ENCODE peak calls at places on chromosomes 2 and 18, in seven cellular contexts. F is right cardiac atrium, P is body of pancreas, L is neural progenitor cell, E is GM23248, N is AG10803, T is astrocyte of the spinal cord. D is an unnamed sample.

GRCh38 chr18:6044773-6045172 is 149.5 kb upstream of the TMEM200C start:
- DNase-seq in F (no peak), P (no peak), L (no peak), E (no peak), N (no peak), T (no peak), D (no peak)

GRCh38 chr18:2027026-2027425 is 544.3 kb downstream of the METTL4 start:
- DNase-seq in F (no peak), P (no peak), L (no peak), E (no peak), N (no peak), T (no peak), D (no peak)

GRCh38 chr18:6884944-6885343 is 155.4 kb downstream of the ARHGAP28 start:
- DNase-seq in F (no peak), P (no peak), L (no peak), E (peak; percentile 2), N (no peak), T (peak; percentile 52), D (peak; percentile 25)

GRCh38 chr18:79784965-79785770 is 12.6 kb upstream of the KCNG2 start:
- DNase-seq in F (no peak), P (no peak), L (no peak), E (peak; percentile 47), N (peak; percentile 52), T (no peak), D (peak; percentile 75)

GRCh38 chr2:239283288-239283945 is 117.4 kb downstream of the HDAC4 start:
- DNase-seq in F (no peak), P (no peak), L (no peak), E (no peak), N (no peak), T (no peak), D (no peak)

GRCh38 chr2:210428415-210429179 is 48.0 kb downstream of the LANCL1 start:
- DNase-seq in F (no peak), P (no peak), L (no peak), E (peak; percentile 2), N (peak; percentile 1), T (no peak), D (peak; percentile 48)

GRCh38 chr2:238890131-238890530 is 42.2 kb downstream of the TWIST2 start:
- DNase-seq in F (no peak), P (no peak), L (no peak), E (peak; percentile 42), N (no peak), T (no peak), D (no peak)

GRCh38 chr18:28177828-28178635 is 1.1 kb upstream of the CDH2 start:
- DNase-seq in F (peak; percentile 87), P (peak; percentile 19), L (peak; percentile 93), E (peak; percentile 83), N (peak; percentile 61), T (peak; percentile 70), D (peak; percentile 54)

GRCh38 chr18:48676756-48677368 is 138.0 kb downstream of the CTIF start:
- DNase-seq in F (peak; percentile 93), P (peak; percentile 61), L (peak; percentile 92), E (peak; percentile 67), N (peak; percentile 38), T (peak; percentile 57), D (peak; percentile 59)

GRCh38 chr2:151862688-151863087 is 34.5 kb upstream of the ARL5A start:
- DNase-seq in F (no peak), P (no peak), L (no peak), E (no peak), N (no peak), T (no peak), D (no peak)

GRCh38 chr2:232229296-232229916 is 149.1 kb upstream of the ALPP start:
- DNase-seq in F (peak; percentile 75), P (no peak), L (no peak), E (peak; percentile 23), N (peak; percentile 36), T (no peak), D (peak; percentile 46)

GRCh38 chr2:235263205-235264120 is 230.4 kb upstream of the AGAP1 start:
- DNase-seq in F (peak; percentile 94), P (peak; percentile 36), L (peak; percentile 34), E (peak; percentile 99), N (peak; percentile 86), T (peak; percentile 92), D (peak; percentile 93)

GRCh38 chr2:46346719-46347118 is 49.5 kb downstream of the EPAS1 start:
- DNase-seq in F (peak; percentile 40), P (no peak), L (no peak), E (no peak), N (no peak), T (no peak), D (no peak)
- H3K4me3 ChIP-seq in F (no peak overlapping the region), P (no peak overlapping the region), L (no peak overlapping the region), E (no peak overlapping the region), N (no peak overlapping the region), T (no peak overlapping the region), D (no peak overlapping the region)

DNA sequence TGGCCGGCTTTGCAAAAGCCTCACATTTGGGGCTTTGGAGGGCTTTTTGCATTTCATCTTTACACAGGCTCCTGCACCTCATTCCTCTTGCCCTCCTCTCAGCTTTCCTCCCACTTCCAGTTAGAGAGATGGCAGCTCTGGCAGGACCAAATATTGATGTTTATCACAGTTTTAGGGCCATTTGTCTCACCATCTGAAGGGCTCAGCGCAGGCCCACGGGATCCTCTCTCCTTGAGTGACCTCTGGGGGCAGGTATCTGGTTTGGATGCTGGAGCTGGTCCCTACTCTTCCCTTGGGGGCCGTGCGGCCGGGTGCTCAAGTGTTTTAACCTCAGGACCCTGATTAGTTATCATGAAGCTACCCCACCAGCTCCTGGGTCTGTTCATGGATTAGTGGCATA is 19.9 kb downstream of the ATOH8 start:
- DNase-seq in F (peak; percentile 20), P (no peak), L (no peak), E (no peak), N (no peak), T (no peak), D (no peak)
- H3K4me3 ChIP-seq in F (no peak overlapping the region), P (no peak overlapping the region), L (no peak overlapping the region), E (no peak overlapping the region), N (no peak overlapping the region), T (no peak overlapping the region), D (no peak overlapping the region)

GRCh38 chr2:184564092-184564491 is 34.2 kb upstream of the ZNF804A start:
- DNase-seq in F (no peak), P (no peak), L (no peak), E (no peak), N (no peak), T (no peak), D (no peak)

GRCh38 chr2:184562532-184562931 is 35.8 kb upstream of the ZNF804A start:
- DNase-seq in F (no peak), P (no peak), L (no peak), E (peak; percentile 52), N (no peak), T (no peak), D (peak; percentile 49)

GRCh38 chr2:184556639-184557038 is 41.7 kb upstream of the ZNF804A start:
- DNase-seq in F (no peak), P (no peak), L (no peak), E (no peak), N (no peak), T (no peak), D (no peak)

GRCh38 chr2:184558713-184559464 is 39.4 kb upstream of the ZNF804A start:
- DNase-seq in F (no peak), P (no peak), L (no peak), E (peak; percentile 55), N (no peak), T (peak; percentile 32), D (no peak)

GRCh38 chr2:184560603-184561002 is 37.7 kb upstream of the ZNF804A start:
- DNase-seq in F (no peak), P (no peak), L (no peak), E (no peak), N (no peak), T (no peak), D (no peak)
- H3K4me3 ChIP-seq in F (no peak overlapping the region), P (no peak overlapping the region), L (no peak overlapping the region), E (no peak overlapping the region), N (no peak overlapping the region), T (no peak overlapping the region), D (no peak overlapping the region)

GRCh38 chr2:126660068-126660467 is 4.1 kb downstream of the GYPC start:
- DNase-seq in F (no peak), P (no peak), L (no peak), E (no peak), N (no peak), T (no peak), D (no peak)

GRCh38 chr2:126657636-126658315 is 1.8 kb downstream of the GYPC start:
- DNase-seq in F (peak; percentile 90), P (peak; percentile 52), L (peak; percentile 73), E (peak; percentile 99), N (peak; percentile 100), T (peak; percentile 99), D (peak; percentile 100)

GRCh38 chr2:126657146-126657635 is 1.2 kb downstream of the GYPC start:
- DNase-seq in F (peak; percentile 78), P (no peak), L (peak; percentile 38), E (peak; percentile 97), N (peak; percentile 92), T (peak; percentile 95), D (peak; percentile 99)

GRCh38 chr2:126658910-126659613 is 3.1 kb downstream of the GYPC start:
- DNase-seq in F (peak; percentile 90), P (peak; percentile 23), L (no peak), E (peak; percentile 74), N (peak; percentile 87), T (peak; percentile 37), D (peak; percentile 88)

GRCh38 chr2:126658316-126658909 is 2.5 kb downstream of the GYPC start:
- DNase-seq in F (no peak), P (no peak), L (no peak), E (no peak), N (no peak), T (no peak), D (no peak)
- H3K4me3 ChIP-seq in F (no peak overlapping the region), P (no peak overlapping the region), L (no peak overlapping the region), E (peak overlapping the region; percentile 35), N (peak overlapping the region; percentile 7), T (no peak overlapping the region), D (peak overlapping the region; percentile 0)

GRCh38 chr2:157430266-157430665 is 13.6 kb downstream of the CYTIP start:
- DNase-seq in F (no peak), P (no peak), L (no peak), E (no peak), N (no peak), T (no peak), D (no peak)
- H3K4me3 ChIP-seq in F (no peak overlapping the region), P (no peak overlapping the region), L (no peak overlapping the region), E (no peak overlapping the region), N (no peak overlapping the region), T (no peak overlapping the region), D (no peak overlapping the region)

GRCh38 chr2:110867078-110867477 is 134.7 kb downstream of the ACOXL start:
- DNase-seq in F (no peak), P (no peak), L (no peak), E (no peak), N (no peak), T (no peak), D (no peak)
- H3K4me3 ChIP-seq in F (no peak overlapping the region), P (no peak overlapping the region), L (no peak overlapping the region), E (no peak overlapping the region), N (no peak overlapping the region), T (no peak overlapping the region), D (no peak overlapping the region)